ENCODE peak calls at places on chromosome 19, in eight cellular contexts. H is HAP-1, A is tibial artery, Q is endodermal cell, U is uterus, S is breast epithelium, D is PC-9, O is body of pancreas. P is an unnamed sample. For H3K9me3, the result is how much of the 10 kb centered on the place peaks cover.

GRCh38 chr19:45489216-45489855 is 7.5 kb downstream of the RTN2 start:
- DNase-seq in H (no peak), A (no peak), Q (no peak), U (no peak), S (no peak), D (no peak), O (no peak), P (no peak)

GRCh38 chr19:2877398-2878331 is 10.5 kb downstream of the ZNF556 start:
- DNase-seq in H (no peak), A (peak), Q (no peak), U (no peak), S (no peak), D (no peak), O (no peak), P (no peak)

GRCh38 chr19:49861127-49861526 is 6.2 kb downstream of the PNKP start:
- DNase-seq in H (peak), A (no peak), Q (peak), U (peak), S (no peak), D (no peak), O (no peak), P (no peak)

GRCh38 chr19:7159105-7159933 is 89.8 kb downstream of the ZNF557 start:
- DNase-seq in H (no peak), A (peak), Q (no peak), U (peak), S (no peak), D (no peak), O (no peak), P (no peak)

GRCh38 chr19:48668332-48668731 is 4.5 kb downstream of the NTN5 start:
- DNase-seq in H (no peak), A (no peak), Q (no peak), U (no peak), S (no peak), D (no peak), O (no peak), P (no peak)

GRCh38 chr19:384801-385169 is 24.2 kb downstream of the C2CD4C start:
- DNase-seq in H (no peak), A (no peak), Q (no peak), U (no peak), S (no peak), D (no peak), O (no peak), P (no peak)

GRCh38 chr19:33175886-33176669 is 18.1 kb upstream of the LRP3 start:
- DNase-seq in H (peak), A (no peak), Q (peak), U (peak), S (peak), D (peak), O (no peak), P (no peak)

GRCh38 chr19:30158067-30158892 is 213.9 kb upstream of the ZNF536 start:
- DNase-seq in H (no peak), A (no peak), Q (no peak), U (no peak), S (no peak), D (no peak), O (no peak), P (no peak)

GRCh38 chr19:36819130-36819630 is 19.0 kb downstream of the ZNF790 start:
- DNase-seq in H (no peak), A (no peak), Q (no peak), U (no peak), S (no peak), D (no peak), O (no peak), P (no peak)

DNA sequence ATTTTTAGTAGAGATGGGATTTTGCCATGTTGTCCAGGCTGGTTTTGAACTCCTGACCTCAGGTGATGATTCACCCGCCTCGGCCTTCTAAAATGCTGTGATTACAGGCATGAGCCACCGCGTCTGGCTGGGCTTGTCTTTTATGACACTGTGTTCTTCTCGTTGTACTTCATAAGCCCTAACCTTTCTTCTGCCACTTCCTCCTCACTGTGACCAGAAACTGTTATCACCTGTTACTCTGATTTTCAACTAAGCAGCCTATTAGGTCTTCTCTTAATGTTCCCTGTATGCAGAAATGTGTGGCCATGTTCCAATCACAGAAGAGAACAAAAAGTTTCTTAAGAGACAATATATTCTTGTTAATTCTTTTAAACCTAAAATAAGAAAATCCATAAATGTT is 16.4 kb downstream of the ZNF790 start:
- DNase-seq in H (no peak), A (no peak), Q (no peak), U (no peak), S (no peak), D (no peak), O (no peak), P (no peak)
- H3K9me3 ChIP-seq in H (under half), A (half or more), Q (half or more), U (half or more), S (half or more), D (half or more), O (under half), P (under half)

GRCh38 chr19:37009871-37010270 is 68.4 kb upstream of the ZNF420 start:
- DNase-seq in H (no peak), A (no peak), Q (no peak), U (no peak), S (no peak), D (no peak), O (no peak), P (no peak)
- H3K9me3 ChIP-seq in H (under half), A (half or more), Q (under half), U (under half), S (half or more), D (under half), O (under half), P (under half)

DNA sequence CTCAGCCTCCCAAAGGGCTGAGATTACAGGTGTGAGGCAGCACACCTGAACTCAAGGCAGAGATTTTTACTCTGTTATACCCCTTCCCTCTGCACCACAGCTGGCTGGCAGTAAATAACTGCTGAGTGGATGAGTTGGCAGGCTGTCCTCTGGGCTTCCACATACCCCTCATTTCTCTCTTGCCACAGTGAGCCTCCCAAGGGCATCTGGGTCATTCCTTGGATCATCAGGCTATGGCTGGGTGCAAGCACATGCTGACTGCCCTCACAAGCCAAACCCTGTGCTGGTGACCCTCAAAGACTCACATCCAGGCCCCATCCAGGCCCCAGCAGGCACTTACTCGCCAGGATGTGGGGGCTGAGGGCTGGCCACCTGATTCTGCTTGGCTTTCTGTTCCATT is 4.2 kb downstream of the SUGP1 start:
- DNase-seq in H (no peak), A (no peak), Q (no peak), U (no peak), S (no peak), D (no peak), O (no peak), P (no peak)
- H3K9me3 ChIP-seq in H (under half), A (under half), Q (under half), U (under half), S (under half), D (under half), O (under half), P (under half)

GRCh38 chr19:16000024-16000687 is 51.3 kb downstream of the OR10H4 start:
- DNase-seq in H (no peak), A (peak), Q (no peak), U (no peak), S (no peak), D (no peak), O (no peak), P (no peak)

GRCh38 chr19:16001481-16002312 is 52.9 kb downstream of the OR10H4 start:
- DNase-seq in H (no peak), A (no peak), Q (no peak), U (no peak), S (no peak), D (no peak), O (peak), P (no peak)

GRCh38 chr19:16002380-16002779 is 53.6 kb downstream of the OR10H4 start:
- DNase-seq in H (no peak), A (no peak), Q (no peak), U (no peak), S (no peak), D (no peak), O (no peak), P (no peak)

GRCh38 chr19:15995536-15995935 is 46.7 kb downstream of the OR10H4 start:
- DNase-seq in H (no peak), A (peak), Q (no peak), U (no peak), S (no peak), D (no peak), O (peak), P (no peak)

DNA sequence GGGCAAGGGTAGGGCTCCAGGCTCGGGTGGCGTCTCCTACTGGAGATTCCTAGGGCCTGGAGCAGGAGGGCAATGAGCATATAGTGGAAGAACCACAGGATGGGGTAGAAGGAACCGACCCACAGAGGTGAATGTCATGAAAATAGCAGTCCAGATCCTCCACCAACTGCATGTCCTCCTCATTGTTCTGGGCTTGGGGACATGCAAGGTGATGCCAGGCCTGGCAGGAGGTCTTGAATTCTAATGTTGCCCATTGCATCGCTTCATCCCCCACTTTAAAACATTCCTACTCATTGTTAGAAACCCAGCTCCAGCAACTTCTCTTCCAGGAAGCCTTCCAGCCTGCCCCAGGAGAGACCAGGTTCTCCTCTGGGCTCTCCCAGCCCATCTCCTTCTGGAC is 49.4 kb downstream of the OR10H4 start:
- DNase-seq in H (no peak), A (no peak), Q (no peak), U (no peak), S (no peak), D (no peak), O (no peak), P (no peak)
- H3K9me3 ChIP-seq in H (under half), A (under half), Q (half or more), U (under half), S (under half), D (under half), O (under half), P (under half)